ENCODE peak calls at places on chromosomes 6 and 20, in seven cellular contexts. Z is NCI-H2029; I is stimulated activated CD8-positive, alpha-beta memory T cell treated with anti-CD3 and anti-CD28 coated beads, Interleukin-12 subunit alpha, Interleukin-12 subunit beta, amount 100 ng/mL, for 1 hour; Q is fibroblast of pulmonary artery; X is retina; N is mucosa of descending colon; W is iris pigment epithelial cell. Y is an unnamed sample.

GRCh38 chr6:149342525-149342924 is 25.0 kb downstream of the TAB2 start:
- DNase-seq in Z (no peak), I (no peak), Q (no peak), X (no peak), N (no peak), W (no peak), Y (peak; percentile 52)

GRCh38 chr20:57390604-57391438 is at the start of gene RBM38:
- DNase-seq in Z (peak; percentile 54), I (peak; percentile 53), Q (peak; percentile 59), X (peak; percentile 67), N (peak; percentile 86), W (peak; percentile 49), Y (no peak)

GRCh38 chr20:330233-331149 is 5.1 kb downstream of the SOX12 start:
- DNase-seq in Z (peak; percentile 60), I (no peak), Q (peak; percentile 75), X (peak; percentile 85), N (no peak), W (peak; percentile 58), Y (peak; percentile 54)

GRCh38 chr6:12977851-12978250 is 261.3 kb downstream of the PHACTR1 start:
- DNase-seq in Z (no peak), I (no peak), Q (no peak), X (no peak), N (no peak), W (no peak), Y (no peak)

GRCh38 chr20:37411408-37412306 is 65.7 kb downstream of the SRC start:
- DNase-seq in Z (peak; percentile 57), I (no peak), Q (no peak), X (peak; percentile 70), N (no peak), W (no peak), Y (no peak)

GRCh38 chr6:162973141-162973872 is 245.5 kb downstream of the PACRG start:
- DNase-seq in Z (no peak), I (no peak), Q (no peak), X (peak; percentile 15), N (no peak), W (no peak), Y (no peak)

GRCh38 chr20:57664924-57665588 is 44.8 kb downstream of the PMEPA1 start:
- DNase-seq in Z (no peak), I (no peak), Q (no peak), X (no peak), N (no peak), W (no peak), Y (no peak)

GRCh38 chr6:19789100-19789805 is 47.9 kb upstream of the ID4 start:
- DNase-seq in Z (no peak), I (no peak), Q (peak; percentile 43), X (no peak), N (no peak), W (no peak), Y (no peak)

GRCh38 chr6:152496731-152497130 is 140.4 kb downstream of the SYNE1 start:
- DNase-seq in Z (no peak), I (no peak), Q (no peak), X (no peak), N (no peak), W (no peak), Y (no peak)

GRCh38 chr6:89118931-89119330 is 1.1 kb upstream of the SRSF12 start:
- DNase-seq in Z (no peak), I (no peak), Q (no peak), X (peak; percentile 18), N (no peak), W (no peak), Y (peak; percentile 12)

GRCh38 chr6:4581468-4582420 is 194.5 kb upstream of the CDYL start:
- DNase-seq in Z (no peak), I (no peak), Q (peak; percentile 97), X (no peak), N (no peak), W (peak; percentile 89), Y (peak; percentile 66)

GRCh38 chr20:57061058-57061900 is 205.2 kb downstream of the BMP7 start:
- DNase-seq in Z (no peak), I (no peak), Q (peak; percentile 3), X (peak; percentile 68), N (no peak), W (no peak), Y (no peak)

GRCh38 chr6:46689657-46690056 is 2.0 kb downstream of the TDRD6 start:
- DNase-seq in Z (no peak), I (no peak), Q (no peak), X (no peak), N (no peak), W (no peak), Y (no peak)

GRCh38 chr20:46963758-46964181 is 69.1 kb downstream of the EYA2 start:
- DNase-seq in Z (no peak), I (no peak), Q (no peak), X (no peak), N (no peak), W (peak; percentile 69), Y (peak; percentile 28)

GRCh38 chr6:102736941-102737368 is 1343.4 kb downstream of the GRIK2 start:
- DNase-seq in Z (no peak), I (no peak), Q (peak; percentile 8), X (no peak), N (no peak), W (peak; percentile 59), Y (peak; percentile 19)

GRCh38 chr20:4524307-4524706 is 197.4 kb upstream of the PRND start:
- DNase-seq in Z (no peak), I (no peak), Q (no peak), X (no peak), N (no peak), W (no peak), Y (no peak)

GRCh38 chr6:122449084-122449483 is 22.5 kb downstream of the SERINC1 start:
- DNase-seq in Z (no peak), I (no peak), Q (no peak), X (no peak), N (no peak), W (no peak), Y (peak; percentile 84)

GRCh38 chr20:58515240-58516212 is at the start of gene APCDD1L:
- DNase-seq in Z (no peak), I (no peak), Q (peak; percentile 37), X (peak; percentile 48), N (no peak), W (peak; percentile 57), Y (peak; percentile 5)

GRCh38 chr20:62940875-62941274 is 2.9 kb downstream of the GID8 start:
- DNase-seq in Z (no peak), I (no peak), Q (no peak), X (no peak), N (no peak), W (no peak), Y (no peak)

GRCh38 chr20:45157977-45158376 is 16.7 kb upstream of the PI3 start:
- DNase-seq in Z (no peak), I (no peak), Q (peak; percentile 87), X (no peak), N (no peak), W (peak; percentile 81), Y (peak; percentile 94)

GRCh38 chr6:6455272-6455671 is 133.2 kb upstream of the LY86 start:
- DNase-seq in Z (no peak), I (no peak), Q (no peak), X (no peak), N (no peak), W (no peak), Y (no peak)

GRCh38 chr20:17654649-17655285 is 27.3 kb downstream of the RRBP1 start:
- DNase-seq in Z (no peak), I (no peak), Q (peak; percentile 72), X (no peak), N (no peak), W (peak; percentile 45), Y (peak; percentile 34)

GRCh38 chr20:4073852-4074741 is 58.7 kb upstream of the RNF24 start:
- DNase-seq in Z (no peak), I (no peak), Q (no peak), X (no peak), N (no peak), W (no peak), Y (no peak)

GRCh38 chr6:26249709-26249958 is 115.4 kb upstream of the BTN3A2 start:
- DNase-seq in Z (peak; percentile 77), I (no peak), Q (peak; percentile 32), X (no peak), N (no peak), W (no peak), Y (no peak)

GRCh38 chr20:1075564-1075963 is 42.8 kb upstream of the PSMF1 start:
- DNase-seq in Z (no peak), I (no peak), Q (no peak), X (no peak), N (no peak), W (no peak), Y (no peak)

GRCh38 chr6:3414704-3415453 is 42.0 kb downstream of the SLC22A23 start:
- DNase-seq in Z (peak; percentile 44), I (no peak), Q (peak; percentile 54), X (no peak), N (no peak), W (peak; percentile 94), Y (peak; percentile 41)

GRCh38 chr20:1108437-1108920 is 9.9 kb upstream of the PSMF1 start:
- DNase-seq in Z (no peak), I (peak; percentile 25), Q (peak; percentile 45), X (peak; percentile 67), N (peak; percentile 76), W (peak; percentile 34), Y (peak; percentile 9)

GRCh38 chr6:43492673-43493072 is 15.3 kb downstream of the TJAP1 start:
- DNase-seq in Z (no peak), I (no peak), Q (peak; percentile 34), X (no peak), N (no peak), W (peak; percentile 37), Y (no peak)

GRCh38 chr6:116396451-116396850 is 25.7 kb downstream of the DSE start:
- DNase-seq in Z (no peak), I (no peak), Q (no peak), X (no peak), N (no peak), W (no peak), Y (no peak)

GRCh38 chr20:22586645-22587310 is 2.4 kb upstream of the FOXA2 start:
- DNase-seq in Z (no peak), I (no peak), Q (no peak), X (peak; percentile 78), N (peak; percentile 85), W (no peak), Y (no peak)

GRCh38 chr20:25024171-25024570 is 31.6 kb upstream of the APMAP start:
- DNase-seq in Z (no peak), I (no peak), Q (no peak), X (no peak), N (peak; percentile 10), W (no peak), Y (no peak)

Y was measured in renal cortical epithelial cell.